ENCODE peak calls at places on chromosome 17, in seven cellular contexts. Y is transverse colon, I is suprapubic skin, O is sigmoid colon, T is esophagus muscularis mucosa, E is H1, G is GM12878. W is an unnamed sample.

GRCh38 chr17:32772453-32773025 is 104.4 kb downstream of the MYO1D start:
- DNase-seq in O (no peak), G (peak), E (no peak), T (no peak), Y (no peak), I (no peak), W (no peak)

GRCh38 chr17:59365383-59365981 is 34.0 kb downstream of the YPEL2 start:
- DNase-seq in G (no peak), E (no peak), Y (no peak), T (no peak), I (no peak), O (peak), W (no peak)

GRCh38 chr17:42009170-42009569 is 8.1 kb downstream of the DNAJC7 start:
- DNase-seq in E (no peak), G (no peak), O (no peak), I (no peak), T (no peak), Y (no peak), W (no peak)

GRCh38 chr17:39757931-39758873 is 20.5 kb downstream of the GRB7 start:
- DNase-seq in T (no peak), Y (peak), E (no peak), I (no peak), G (peak), O (peak), W (no peak)

GRCh38 chr17:33436321-33436720 is 143.2 kb upstream of the ASIC2 start:
- DNase-seq in T (no peak), Y (no peak), G (no peak), E (no peak), O (no peak), I (peak), W (no peak)

GRCh38 chr17:2929881-2930533 is 133.4 kb downstream of the OR1D5 start:
- DNase-seq in Y (peak), E (peak), G (no peak), O (no peak), I (no peak), T (no peak), W (peak)

GRCh38 chr17:5522476-5522875 is 36.1 kb downstream of the MIS12 start:
- DNase-seq in T (no peak), E (no peak), I (no peak), O (no peak), G (no peak), Y (no peak), W (no peak)

GRCh38 chr17:81513669-81514484 is 1.3 kb upstream of the ACTG1 start:
- DNase-seq in I (peak), E (peak), Y (peak), O (peak), G (no peak), T (no peak), W (peak)

GRCh38 chr17:40956401-40957254 is 10.1 kb downstream of the KRT39 start:
- DNase-seq in O (no peak), E (no peak), T (no peak), G (no peak), I (no peak), Y (no peak), W (no peak)
- TF ChIP-seq EP300 in O (no peak), E (no peak), T (no peak), G (no peak), I (no peak), Y (no peak), W (no peak)

DNA sequence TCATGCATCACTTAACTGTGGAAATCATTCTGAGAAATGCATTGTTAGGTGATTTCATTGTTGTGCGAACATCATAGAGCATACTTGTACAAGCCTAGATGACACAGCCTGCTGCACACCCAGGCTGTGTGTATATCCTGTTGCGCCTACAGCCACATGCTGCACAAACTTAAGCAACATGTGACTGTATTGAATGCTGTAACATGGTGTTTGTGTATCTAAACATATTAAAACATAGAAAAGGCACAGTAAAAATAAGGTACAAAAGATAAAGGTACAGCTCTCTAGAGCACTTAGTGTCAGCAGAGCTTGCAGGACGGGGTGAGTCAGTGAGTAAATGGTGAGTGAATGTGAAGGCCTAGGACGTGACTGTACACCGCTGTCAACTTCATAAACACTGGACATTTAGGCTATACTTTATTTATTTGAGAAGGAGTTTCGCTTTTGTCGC is 11.9 kb downstream of the FOXK2 start:
- DNase-seq in O (no peak), T (no peak), I (no peak), G (no peak), Y (no peak), E (no peak), W (no peak)
- TF ChIP-seq POLR2AphosphoS5 in O (no peak), T (no peak), I (no peak), G (no peak), Y (no peak), E (no peak), W (no peak)

GRCh38 chr17:47935961-47936360 is 5.4 kb upstream of the PNPO start:
- DNase-seq in O (no peak), T (no peak), E (no peak), G (no peak), I (no peak), Y (no peak), W (no peak)
- TF ChIP-seq EP300 in O (no peak), T (no peak), E (no peak), G (no peak), I (no peak), Y (no peak), W (no peak)

GRCh38 chr17:76567634-76568432 is 17.8 kb downstream of the ST6GALNAC2 start:
- DNase-seq in Y (no peak), O (no peak), I (no peak), G (no peak), T (no peak), E (no peak), W (peak)

GRCh38 chr17:76568771-76569170 is 16.9 kb downstream of the ST6GALNAC2 start:
- DNase-seq in E (peak), O (no peak), Y (no peak), T (no peak), G (no peak), I (no peak), W (no peak)

GRCh38 chr17:76566613-76566943 is 19.1 kb downstream of the ST6GALNAC2 start:
- DNase-seq in G (no peak), O (no peak), I (no peak), Y (no peak), E (no peak), T (no peak), W (no peak)

GRCh38 chr17:76566988-76567431 is 18.6 kb downstream of the ST6GALNAC2 start:
- DNase-seq in E (no peak), T (no peak), I (no peak), O (no peak), G (no peak), Y (no peak), W (no peak)

DNA sequence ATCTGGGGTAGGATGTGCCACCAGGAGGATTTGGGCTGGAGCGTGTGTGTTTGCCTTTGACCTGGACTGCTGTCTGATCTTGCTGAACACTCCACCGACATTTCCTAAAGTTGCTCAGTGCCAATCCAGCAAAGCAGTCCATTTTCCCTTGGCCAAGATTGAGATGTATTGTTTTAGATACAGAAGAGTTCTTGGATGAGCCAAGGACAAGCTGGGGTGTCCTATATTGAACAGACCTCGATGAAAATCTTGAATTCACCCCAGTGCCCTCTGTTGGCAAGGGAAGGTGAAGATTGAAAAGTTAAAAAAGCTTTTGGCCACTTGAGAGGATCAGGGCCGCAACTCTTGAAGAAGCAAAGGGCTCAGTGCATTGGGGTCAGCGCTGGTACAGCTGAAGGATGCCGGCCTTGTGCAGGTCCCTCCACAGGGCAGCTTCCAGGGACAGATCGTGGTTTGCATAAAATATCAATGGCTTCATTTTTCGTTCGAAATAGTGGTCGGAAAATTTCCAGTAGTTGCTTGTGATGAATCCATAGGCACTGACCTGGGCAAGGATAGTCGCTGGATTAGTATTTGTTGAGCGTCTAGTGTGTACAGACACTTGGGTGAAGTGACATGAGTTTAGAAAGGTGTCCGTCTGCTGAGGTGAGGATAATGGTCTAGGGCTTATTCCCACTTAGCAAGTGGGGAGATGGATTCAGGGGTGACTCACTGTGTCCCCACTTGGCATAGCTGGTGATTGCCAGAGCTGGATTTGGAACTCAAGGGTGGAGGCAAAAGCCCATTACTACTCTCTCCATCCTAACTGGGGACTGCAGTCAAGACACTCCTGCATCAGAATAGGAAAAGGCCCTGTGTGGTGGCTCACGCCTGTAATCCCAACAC is 19.7 kb downstream of the ST6GALNAC2 start:
- DNase-seq in Y (no peak), O (no peak), T (no peak), E (no peak), G (no peak), I (no peak), W (no peak)
- TF ChIP-seq POLR2AphosphoS5 in Y (no peak), O (no peak), T (no peak), E (peak), G (peak), I (no peak), W (no peak)

DNA sequence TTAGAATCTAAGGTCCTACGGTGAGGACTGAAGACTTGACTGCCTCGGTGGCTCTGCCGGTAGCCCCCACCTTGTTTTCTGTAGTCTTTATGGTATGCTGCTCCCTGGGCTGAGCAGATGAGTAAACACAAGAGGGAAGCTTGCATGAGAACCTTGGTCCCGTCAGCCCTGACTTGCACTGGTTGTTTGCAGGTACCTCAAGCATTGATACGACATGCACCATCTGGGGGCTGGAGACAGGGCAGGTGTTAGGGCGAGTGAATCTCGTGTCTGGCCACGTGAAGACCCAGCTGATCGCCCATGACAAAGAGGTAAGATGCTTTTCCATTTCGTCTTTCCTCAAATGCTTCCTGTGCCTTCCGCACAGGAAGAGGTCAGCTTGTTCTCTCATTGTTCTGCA is 21.1 kb upstream of the TACO1 start:
- DNase-seq in E (no peak), Y (no peak), O (no peak), I (no peak), T (no peak), G (no peak), W (no peak)
- TF ChIP-seq EP300 in E (no peak), Y (no peak), O (no peak), I (no peak), T (no peak), G (no peak), W (no peak)